ENCODE peak calls at places on chromosomes 5 and 9, in eight cellular contexts. B is progenitor cell of endocrine pancreas; Y is neuronal stem cell; U is Peyer's patch; A is NCI-H1092; H is SW 1271; X is ovary; V is naive thymus-derived CD8-positive, alpha-beta T cell. R is an unnamed sample.

GRCh38 chr5:117999939-118000549 is 988.3 kb downstream of the DTWD2 start:
- DNase-seq in B (no peak), Y (no peak), U (no peak), A (no peak), H (no peak), X (no peak), V (no peak), R (no peak)

GRCh38 chr9:130624154-130624553 is 40.2 kb upstream of the PRDM12 start:
- DNase-seq in B (no peak), Y (no peak), U (no peak), A (no peak), H (no peak), X (no peak), V (no peak), R (no peak)

GRCh38 chr5:1479581-1480188 is 34.4 kb upstream of the SLC6A3 start:
- DNase-seq in B (no peak), Y (peak), U (peak), A (no peak), H (no peak), X (peak), V (peak), R (peak)

GRCh38 chr5:1568201-1568979 is 44.6 kb upstream of the LPCAT1 start:
- DNase-seq in B (no peak), Y (no peak), U (no peak), A (no peak), H (no peak), X (no peak), V (no peak), R (no peak)

GRCh38 chr9:115350548-115350947 is 232.6 kb upstream of the TNC start:
- DNase-seq in B (no peak), Y (no peak), U (no peak), A (no peak), H (no peak), X (no peak), V (no peak), R (no peak)

GRCh38 chr5:143251946-143252345 is 151.5 kb downstream of the NR3C1 start:
- DNase-seq in B (no peak), Y (no peak), U (no peak), A (no peak), H (no peak), X (no peak), V (no peak), R (no peak)

GRCh38 chr9:72921888-72922654 is 30.8 kb downstream of the ALDH1A1 start:
- DNase-seq in B (no peak), Y (no peak), U (no peak), A (no peak), H (no peak), X (no peak), V (no peak), R (no peak)

GRCh38 chr9:16039103-16039987 is 486.5 kb downstream of the CCDC171 start:
- DNase-seq in B (no peak), Y (peak), U (no peak), A (no peak), H (no peak), X (peak), V (no peak), R (no peak)

GRCh38 chr5:135457424-135458071 is 5.4 kb upstream of the TIFAB start:
- DNase-seq in B (peak), Y (peak), U (peak), A (no peak), H (peak), X (peak), V (peak), R (peak)

GRCh38 chr9:129177443-129177790 is 644 bp downstream of the IER5L start:
- DNase-seq in B (no peak), Y (no peak), U (no peak), A (no peak), H (no peak), X (no peak), V (no peak), R (no peak)